ENCODE peak calls at places on chromosome 16, in ten cellular contexts. B, Y, C, D, H, P, K, F, A and W are unnamed samples.
A peak's percentile ranks its signal among the peaks of the same experiment; 100 is the strongest.

GRCh38 chr16:17544785-17545184 is 74.0 kb upstream of the XYLT1 start:
- DNase-seq in B (no peak), C (no peak), Y (no peak), A (no peak), K (peak; percentile 72), P (no peak), F (no peak), H (no peak), D (peak; percentile 24), W (peak; percentile 32)

GRCh38 chr16:70428178-70428998 is 10.5 kb downstream of the ST3GAL2 start:
- DNase-seq in B (peak; percentile 87), D (peak; percentile 82), C (peak; percentile 80), P (peak; percentile 93), F (no peak), H (peak; percentile 83), Y (peak; percentile 90), K (peak; percentile 79), A (peak; percentile 96), W (peak; percentile 92)

GRCh38 chr16:50371936-50372595 is 3.3 kb upstream of the BRD7 start:
- DNase-seq in B (no peak), A (no peak), Y (no peak), P (no peak), K (peak; percentile 25), H (no peak), F (no peak), C (no peak), D (peak; percentile 30), W (no peak)

GRCh38 chr16:82748026-82748425 is 121.3 kb downstream of the CDH13 start:
- DNase-seq in A (peak; percentile 28), K (no peak), F (no peak), B (no peak), Y (peak; percentile 65), D (no peak), C (peak; percentile 33), H (peak; percentile 18), P (peak; percentile 18), W (no peak)

GRCh38 chr16:27365142-27366089 is 36.6 kb upstream of the IL21R start:
- DNase-seq in C (no peak), P (peak; percentile 55), A (no peak), B (peak; percentile 18), K (no peak), D (peak; percentile 53), Y (peak; percentile 59), F (no peak), H (peak; percentile 47), W (no peak)

GRCh38 chr16:78099372-78100161 is at the start of gene WWOX:
- DNase-seq in K (peak; percentile 93), B (peak; percentile 96), D (peak; percentile 95), H (peak; percentile 91), P (peak; percentile 97), A (peak; percentile 95), Y (peak; percentile 98), C (peak; percentile 90), F (peak; percentile 82), W (peak; percentile 98)

GRCh38 chr16:81471882-81472281 is 27.3 kb downstream of the CMIP start:
- DNase-seq in A (no peak), B (no peak), Y (no peak), D (no peak), F (no peak), K (no peak), P (no peak), H (no peak), C (no peak), W (no peak)

GRCh38 chr16:88384222-88385111 is 1.7 kb downstream of the ZNF469 start:
- DNase-seq in K (no peak), P (no peak), F (no peak), B (no peak), H (no peak), A (no peak), Y (no peak), D (no peak), C (no peak), W (no peak)

GRCh38 chr16:84986102-84986501 is 25.2 kb downstream of the ZDHHC7 start:
- DNase-seq in F (peak; percentile 25), Y (no peak), C (no peak), A (no peak), K (no peak), H (no peak), D (peak; percentile 45), P (no peak), B (no peak), W (no peak)

GRCh38 chr16:56848955-56849689 is 15.9 kb upstream of the SLC12A3 start:
- DNase-seq in K (no peak), B (no peak), A (no peak), F (no peak), P (peak; percentile 70), Y (peak; percentile 69), H (peak; percentile 46), C (no peak), D (no peak), W (peak; percentile 20)

GRCh38 chr16:2484898-2485508 is 10.1 kb downstream of the TBC1D24 start:
- DNase-seq in B (no peak), C (no peak), F (no peak), A (no peak), H (no peak), Y (no peak), P (no peak), D (no peak), K (no peak), W (no peak)

GRCh38 chr16:31129568-31130335 is 5.8 kb downstream of the PRSS8 start:
- DNase-seq in H (no peak), B (no peak), P (no peak), Y (no peak), F (no peak), A (peak; percentile 52), K (no peak), D (no peak), C (no peak), W (no peak)

GRCh38 chr16:49608801-49609200 is 235.2 kb downstream of the C16orf78 start:
- DNase-seq in C (no peak), A (no peak), B (peak; percentile 30), K (no peak), H (peak; percentile 34), P (no peak), Y (peak; percentile 48), D (no peak), F (no peak), W (no peak)

GRCh38 chr16:17161034-17161433 is 309.7 kb downstream of the XYLT1 start:
- DNase-seq in D (no peak), C (no peak), A (no peak), F (no peak), Y (no peak), B (no peak), H (no peak), P (no peak), K (no peak), W (no peak)

GRCh38 chr16:48592839-48593429 is 17.0 kb downstream of the N4BP1 start:
- DNase-seq in A (no peak), K (no peak), B (no peak), H (no peak), Y (no peak), C (no peak), D (no peak), P (no peak), F (no peak), W (no peak)

GRCh38 chr16:3198334-3199072 is 10.5 kb downstream of the OR1F1 start:
- DNase-seq in D (no peak), Y (no peak), F (no peak), B (no peak), P (no peak), H (no peak), K (no peak), A (no peak), C (no peak), W (no peak)

GRCh38 chr16:1057252-1057932 is 15.2 kb upstream of the SSTR5 start:
- DNase-seq in B (no peak), D (peak; percentile 66), Y (no peak), K (peak; percentile 90), P (no peak), A (peak; percentile 53), H (no peak), C (no peak), F (peak; percentile 60), W (peak; percentile 66)

GRCh38 chr16:102060-102855 is 24.2 kb downstream of the MPG start:
- DNase-seq in C (no peak), K (no peak), Y (peak; percentile 27), D (no peak), F (no peak), B (no peak), H (no peak), A (peak; percentile 74), P (no peak), W (no peak)

GRCh38 chr16:47667956-47668355 is 206.8 kb downstream of the PHKB start:
- DNase-seq in P (no peak), A (no peak), H (no peak), D (no peak), Y (no peak), B (no peak), C (no peak), K (no peak), F (no peak), W (no peak)

GRCh38 chr16:70778901-70779309 is 22.1 kb downstream of the VAC14 start:
- DNase-seq in C (no peak), D (no peak), K (peak; percentile 91), B (peak; percentile 89), P (peak; percentile 89), H (peak; percentile 67), Y (peak; percentile 83), F (no peak), A (peak; percentile 49), W (peak; percentile 62)